ENCODE peak calls at places on chromosomes 7 and 10, in eight cellular contexts. M is GM23248, Y is frontal cortex, C is C1 segment of cervical spinal cord, D is KBM-7, J is AG09309, K is GM23338, H is EL. S is an unnamed sample.

GRCh38 chr7:155401884-155402283 is 56.0 kb upstream of the EN2 start:
- DNase-seq in J (no peak), Y (no peak), H (no peak), D (no peak), M (no peak), K (no peak), C (no peak), S (no peak)

GRCh38 chr10:70715853-70716795 is 43.8 kb downstream of the ADAMTS14 start:
- DNase-seq in D (no peak), Y (no peak), H (peak; percentile 85), M (peak; percentile 57), K (peak; percentile 34), C (no peak), J (no peak), S (peak; percentile 51)

GRCh38 chr7:101507791-101508252 is 121.3 kb downstream of the MYL10 start:
- DNase-seq in J (no peak), D (peak; percentile 81), H (peak; percentile 54), C (no peak), Y (no peak), M (peak; percentile 62), K (peak; percentile 97), S (peak; percentile 78)

GRCh38 chr10:29715296-29715695 is 80.5 kb upstream of the SVIL start:
- DNase-seq in K (no peak), M (no peak), Y (no peak), H (no peak), D (no peak), C (no peak), J (no peak), S (no peak)

GRCh38 chr10:1195828-1196227 is 139.6 kb downstream of the WDR37 start:
- DNase-seq in J (no peak), H (no peak), K (peak; percentile 55), D (no peak), C (no peak), Y (no peak), M (no peak), S (no peak)

GRCh38 chr7:23277359-23277989 is 21.7 kb upstream of the MALSU1 start:
- DNase-seq in D (peak; percentile 84), M (peak; percentile 75), Y (peak; percentile 25), J (no peak), K (peak; percentile 90), C (no peak), H (peak; percentile 71), S (peak; percentile 87)

GRCh38 chr7:29884399-29885272 is 78.3 kb downstream of the WIPF3 start:
- DNase-seq in Y (no peak), J (no peak), M (no peak), C (no peak), H (no peak), K (peak; percentile 84), D (no peak), S (no peak)

GRCh38 chr10:101611506-101611905 is 23.4 kb downstream of the DPCD start:
- DNase-seq in Y (no peak), J (no peak), M (peak; percentile 49), H (peak; percentile 57), C (no peak), K (no peak), D (peak; percentile 25), S (no peak)

GRCh38 chr10:121096617-121097431 is 245.7 kb downstream of the WDR11 start:
- DNase-seq in C (no peak), Y (no peak), K (no peak), J (no peak), D (no peak), H (no peak), M (no peak), S (peak; percentile 75)

GRCh38 chr10:42975005-42975493 is 101.8 kb upstream of the RET start:
- DNase-seq in Y (no peak), C (no peak), M (no peak), H (no peak), D (no peak), K (no peak), J (no peak), S (no peak)

GRCh38 chr10:27741173-27742091 is 4.2 kb downstream of the MKX start:
- DNase-seq in D (no peak), K (peak; percentile 64), H (no peak), Y (no peak), C (no peak), J (no peak), M (no peak), S (no peak)

GRCh38 chr7:73988197-73988596 is 39.8 kb upstream of the ELN start:
- DNase-seq in H (no peak), M (peak; percentile 33), D (no peak), J (no peak), C (no peak), K (no peak), Y (peak; percentile 74), S (peak; percentile 70)

GRCh38 chr10:5669609-5670008 is 3.2 kb upstream of the ASB13 start:
- DNase-seq in Y (no peak), D (no peak), H (no peak), J (no peak), M (no peak), K (no peak), C (no peak), S (no peak)

GRCh38 chr7:75804004-75804403 is 9.6 kb downstream of the CCL24 start:
- DNase-seq in M (no peak), Y (no peak), K (no peak), H (no peak), D (no peak), J (no peak), C (no peak), S (no peak)

GRCh38 chr7:35380739-35381224 is 126.9 kb upstream of the TBX20 start:
- DNase-seq in M (peak; percentile 2), K (no peak), Y (no peak), D (peak; percentile 57), H (no peak), C (no peak), J (no peak), S (no peak)

GRCh38 chr10:78977761-78978305 is 90.9 kb upstream of the ZMIZ1 start:
- DNase-seq in H (peak; percentile 88), M (peak; percentile 92), D (no peak), Y (no peak), C (no peak), K (no peak), J (peak; percentile 85), S (peak; percentile 74)

GRCh38 chr7:3430588-3430987 is 129.5 kb downstream of the SDK1 start:
- DNase-seq in C (no peak), K (peak; percentile 84), H (no peak), D (no peak), M (no peak), J (no peak), Y (no peak), S (peak; percentile 18)

GRCh38 chr10:107901076-107901475 is 736.6 kb upstream of the SORCS1 start:
- DNase-seq in M (no peak), H (no peak), Y (no peak), J (no peak), K (no peak), D (no peak), C (no peak), S (no peak)

GRCh38 chr7:20199015-20199737 is 18.0 kb downstream of the MACC1 start:
- DNase-seq in Y (no peak), M (peak; percentile 78), D (peak; percentile 98), C (no peak), J (peak; percentile 37), K (no peak), H (peak; percentile 66), S (peak; percentile 70)

GRCh38 chr7:70752794-70753241 is 379.1 kb upstream of the GALNT17 start:
- DNase-seq in K (no peak), H (peak; percentile 29), M (peak; percentile 10), J (peak; percentile 39), Y (no peak), C (no peak), D (no peak), S (peak; percentile 82)

GRCh38 chr10:65100146-65100545 is 1578.9 kb downstream of the REEP3 start:
- DNase-seq in M (no peak), Y (no peak), D (no peak), J (no peak), K (no peak), H (no peak), C (no peak), S (no peak)

S was measured in astrocyte of the hippocampus.